ENCODE peak calls at places on chromosomes 6 and 20, in seven cellular contexts. One of them, this sample, is unnamed.

GRCh38 chr6:141513830-141514229 is 618.9 kb upstream of the GJE1 start:
- DNase-seq in Peyer's patch: no peak
- DNase-seq in brain microvascular endothelial cell: no peak
- DNase-seq in activated naive CD8-positive, alpha-beta T cell treated with anti-CD3 and anti-CD28 coated beads for 36 hours: no peak
- DNase-seq in NCI-H1105 treated with DMSO at 0.1 percent for 48 hours: no peak
- DNase-seq in CD8-positive, alpha-beta memory T cell: no peak
- DNase-seq in lung microvascular endothelial cell: peak
- DNase-seq in this sample: no peak

GRCh38 chr6:37514377-37514776 is 14.7 kb upstream of the CCDC167 start:
- DNase-seq in activated naive CD8-positive, alpha-beta T cell treated with anti-CD3 and anti-CD28 coated beads for 36 hours: peak
- DNase-seq in brain microvascular endothelial cell: peak
- DNase-seq in Peyer's patch: no peak
- DNase-seq in CD8-positive, alpha-beta memory T cell: no peak
- DNase-seq in lung microvascular endothelial cell: no peak
- DNase-seq in NCI-H1105 treated with DMSO at 0.1 percent for 48 hours: no peak
- DNase-seq in this sample: no peak

GRCh38 chr6:147911686-147912085 is 403.2 kb downstream of the SAMD5 start:
- DNase-seq in CD8-positive, alpha-beta memory T cell: no peak
- DNase-seq in Peyer's patch: no peak
- DNase-seq in NCI-H1105 treated with DMSO at 0.1 percent for 48 hours: no peak
- DNase-seq in brain microvascular endothelial cell: no peak
- DNase-seq in lung microvascular endothelial cell: no peak
- DNase-seq in activated naive CD8-positive, alpha-beta T cell treated with anti-CD3 and anti-CD28 coated beads for 36 hours: no peak
- DNase-seq in this sample: no peak

GRCh38 chr6:33091957-33092356 is 16.2 kb downstream of the HLA-DPB1 start:
- DNase-seq in activated naive CD8-positive, alpha-beta T cell treated with anti-CD3 and anti-CD28 coated beads for 36 hours: peak
- DNase-seq in brain microvascular endothelial cell: no peak
- DNase-seq in Peyer's patch: peak
- DNase-seq in lung microvascular endothelial cell: peak
- DNase-seq in NCI-H1105 treated with DMSO at 0.1 percent for 48 hours: no peak
- DNase-seq in CD8-positive, alpha-beta memory T cell: peak
- DNase-seq in this sample: peak

GRCh38 chr6:41187924-41188886 is 12.7 kb downstream of the TREML2 start:
- DNase-seq in CD8-positive, alpha-beta memory T cell: no peak
- DNase-seq in lung microvascular endothelial cell: no peak
- DNase-seq in Peyer's patch: no peak
- DNase-seq in NCI-H1105 treated with DMSO at 0.1 percent for 48 hours: no peak
- DNase-seq in activated naive CD8-positive, alpha-beta T cell treated with anti-CD3 and anti-CD28 coated beads for 36 hours: no peak
- DNase-seq in brain microvascular endothelial cell: no peak
- DNase-seq in this sample: no peak

GRCh38 chr6:26305097-26305841 is 59.7 kb upstream of the BTN3A2 start:
- DNase-seq in lung microvascular endothelial cell: peak
- DNase-seq in NCI-H1105 treated with DMSO at 0.1 percent for 48 hours: no peak
- DNase-seq in CD8-positive, alpha-beta memory T cell: peak
- DNase-seq in Peyer's patch: peak
- DNase-seq in activated naive CD8-positive, alpha-beta T cell treated with anti-CD3 and anti-CD28 coated beads for 36 hours: peak
- DNase-seq in brain microvascular endothelial cell: peak
- DNase-seq in this sample: peak

GRCh38 chr6:53410508-53411258 is 61.9 kb upstream of the ELOVL5 start:
- DNase-seq in lung microvascular endothelial cell: peak
- DNase-seq in Peyer's patch: peak
- DNase-seq in CD8-positive, alpha-beta memory T cell: peak
- DNase-seq in NCI-H1105 treated with DMSO at 0.1 percent for 48 hours: no peak
- DNase-seq in activated naive CD8-positive, alpha-beta T cell treated with anti-CD3 and anti-CD28 coated beads for 36 hours: peak
- DNase-seq in brain microvascular endothelial cell: peak
- DNase-seq in this sample: no peak

GRCh38 chr20:37533154-37533715 is 5.6 kb upstream of the BLCAP start:
- DNase-seq in brain microvascular endothelial cell: no peak
- DNase-seq in lung microvascular endothelial cell: no peak
- DNase-seq in NCI-H1105 treated with DMSO at 0.1 percent for 48 hours: no peak
- DNase-seq in CD8-positive, alpha-beta memory T cell: no peak
- DNase-seq in activated naive CD8-positive, alpha-beta T cell treated with anti-CD3 and anti-CD28 coated beads for 36 hours: no peak
- DNase-seq in Peyer's patch: peak
- DNase-seq in this sample: no peak

GRCh38 chr6:36682328-36683144 is 4.0 kb downstream of the CDKN1A start:
- DNase-seq in activated naive CD8-positive, alpha-beta T cell treated with anti-CD3 and anti-CD28 coated beads for 36 hours: peak
- DNase-seq in NCI-H1105 treated with DMSO at 0.1 percent for 48 hours: peak
- DNase-seq in brain microvascular endothelial cell: no peak
- DNase-seq in Peyer's patch: peak
- DNase-seq in CD8-positive, alpha-beta memory T cell: peak
- DNase-seq in lung microvascular endothelial cell: peak
- DNase-seq in this sample: no peak

GRCh38 chr6:139376054-139376355 is 1.6 kb upstream of the CITED2 start:
- DNase-seq in lung microvascular endothelial cell: peak
- DNase-seq in NCI-H1105 treated with DMSO at 0.1 percent for 48 hours: no peak
- DNase-seq in CD8-positive, alpha-beta memory T cell: no peak
- DNase-seq in Peyer's patch: no peak
- DNase-seq in brain microvascular endothelial cell: no peak
- DNase-seq in activated naive CD8-positive, alpha-beta T cell treated with anti-CD3 and anti-CD28 coated beads for 36 hours: no peak
- DNase-seq in this sample: no peak

GRCh38 chr20:5044075-5044620 is 42.8 kb upstream of the SLC23A2 start:
- DNase-seq in Peyer's patch: no peak
- DNase-seq in lung microvascular endothelial cell: no peak
- DNase-seq in activated naive CD8-positive, alpha-beta T cell treated with anti-CD3 and anti-CD28 coated beads for 36 hours: no peak
- DNase-seq in brain microvascular endothelial cell: no peak
- DNase-seq in NCI-H1105 treated with DMSO at 0.1 percent for 48 hours: no peak
- DNase-seq in CD8-positive, alpha-beta memory T cell: no peak
- DNase-seq in this sample: no peak

GRCh38 chr20:19259182-19259591 is 46.7 kb downstream of the SLC24A3 start:
- DNase-seq in activated naive CD8-positive, alpha-beta T cell treated with anti-CD3 and anti-CD28 coated beads for 36 hours: no peak
- DNase-seq in lung microvascular endothelial cell: no peak
- DNase-seq in brain microvascular endothelial cell: no peak
- DNase-seq in Peyer's patch: no peak
- DNase-seq in CD8-positive, alpha-beta memory T cell: no peak
- DNase-seq in NCI-H1105 treated with DMSO at 0.1 percent for 48 hours: no peak
- DNase-seq in this sample: no peak

GRCh38 chr20:44576297-44576696 is 6.1 kb upstream of the PKIG start:
- DNase-seq in lung microvascular endothelial cell: peak
- DNase-seq in activated naive CD8-positive, alpha-beta T cell treated with anti-CD3 and anti-CD28 coated beads for 36 hours: no peak
- DNase-seq in CD8-positive, alpha-beta memory T cell: no peak
- DNase-seq in brain microvascular endothelial cell: peak
- DNase-seq in NCI-H1105 treated with DMSO at 0.1 percent for 48 hours: no peak
- DNase-seq in Peyer's patch: no peak
- DNase-seq in this sample: no peak

GRCh38 chr6:142853244-142854180 is 91.5 kb downstream of the HIVEP2 start:
- DNase-seq in activated naive CD8-positive, alpha-beta T cell treated with anti-CD3 and anti-CD28 coated beads for 36 hours: no peak
- DNase-seq in Peyer's patch: no peak
- DNase-seq in brain microvascular endothelial cell: no peak
- DNase-seq in NCI-H1105 treated with DMSO at 0.1 percent for 48 hours: no peak
- DNase-seq in CD8-positive, alpha-beta memory T cell: no peak
- DNase-seq in lung microvascular endothelial cell: peak
- DNase-seq in this sample: no peak

GRCh38 chr20:46810442-46811327 is 84.0 kb upstream of the EYA2 start:
- DNase-seq in lung microvascular endothelial cell: no peak
- DNase-seq in CD8-positive, alpha-beta memory T cell: no peak
- DNase-seq in brain microvascular endothelial cell: no peak
- DNase-seq in activated naive CD8-positive, alpha-beta T cell treated with anti-CD3 and anti-CD28 coated beads for 36 hours: no peak
- DNase-seq in Peyer's patch: no peak
- DNase-seq in NCI-H1105 treated with DMSO at 0.1 percent for 48 hours: peak
- DNase-seq in this sample: no peak

GRCh38 chr6:250676-251075 is 41.6 kb upstream of the DUSP22 start:
- DNase-seq in lung microvascular endothelial cell: no peak
- DNase-seq in brain microvascular endothelial cell: no peak
- DNase-seq in activated naive CD8-positive, alpha-beta T cell treated with anti-CD3 and anti-CD28 coated beads for 36 hours: no peak
- DNase-seq in NCI-H1105 treated with DMSO at 0.1 percent for 48 hours: no peak
- DNase-seq in CD8-positive, alpha-beta memory T cell: no peak
- DNase-seq in Peyer's patch: no peak
- DNase-seq in this sample: no peak

GRCh38 chr6:17138033-17138432 is 36.2 kb downstream of the STMND1 start:
- DNase-seq in NCI-H1105 treated with DMSO at 0.1 percent for 48 hours: no peak
- DNase-seq in Peyer's patch: no peak
- DNase-seq in brain microvascular endothelial cell: no peak
- DNase-seq in CD8-positive, alpha-beta memory T cell: no peak
- DNase-seq in lung microvascular endothelial cell: no peak
- DNase-seq in activated naive CD8-positive, alpha-beta T cell treated with anti-CD3 and anti-CD28 coated beads for 36 hours: no peak
- DNase-seq in this sample: no peak

GRCh38 chr6:36874016-36874442 is 574 bp downstream of the PPIL1 start:
- DNase-seq in NCI-H1105 treated with DMSO at 0.1 percent for 48 hours: peak
- DNase-seq in CD8-positive, alpha-beta memory T cell: no peak
- DNase-seq in lung microvascular endothelial cell: peak
- DNase-seq in Peyer's patch: no peak
- DNase-seq in brain microvascular endothelial cell: no peak
- DNase-seq in activated naive CD8-positive, alpha-beta T cell treated with anti-CD3 and anti-CD28 coated beads for 36 hours: no peak
- DNase-seq in this sample: no peak

GRCh38 chr20:33180169-33180568 is 12.2 kb downstream of the BPIFA2 start:
- DNase-seq in lung microvascular endothelial cell: no peak
- DNase-seq in Peyer's patch: no peak
- DNase-seq in CD8-positive, alpha-beta memory T cell: no peak
- DNase-seq in brain microvascular endothelial cell: no peak
- DNase-seq in activated naive CD8-positive, alpha-beta T cell treated with anti-CD3 and anti-CD28 coated beads for 36 hours: no peak
- DNase-seq in NCI-H1105 treated with DMSO at 0.1 percent for 48 hours: no peak
- DNase-seq in this sample: no peak

GRCh38 chr6:31558318-31558625 is 10.9 kb downstream of the NFKBIL1 start:
- DNase-seq in brain microvascular endothelial cell: no peak
- DNase-seq in activated naive CD8-positive, alpha-beta T cell treated with anti-CD3 and anti-CD28 coated beads for 36 hours: no peak
- DNase-seq in CD8-positive, alpha-beta memory T cell: no peak
- DNase-seq in Peyer's patch: no peak
- DNase-seq in NCI-H1105 treated with DMSO at 0.1 percent for 48 hours: no peak
- DNase-seq in lung microvascular endothelial cell: no peak
- DNase-seq in this sample: no peak

GRCh38 chr6:149867876-149868640 is 3.9 kb upstream of the LRP11 start:
- DNase-seq in CD8-positive, alpha-beta memory T cell: no peak
- DNase-seq in Peyer's patch: no peak
- DNase-seq in brain microvascular endothelial cell: no peak
- DNase-seq in lung microvascular endothelial cell: no peak
- DNase-seq in activated naive CD8-positive, alpha-beta T cell treated with anti-CD3 and anti-CD28 coated beads for 36 hours: no peak
- DNase-seq in NCI-H1105 treated with DMSO at 0.1 percent for 48 hours: no peak
- DNase-seq in this sample: no peak

GRCh38 chr6:11276911-11277274 is 44.4 kb upstream of the NEDD9 start:
- DNase-seq in activated naive CD8-positive, alpha-beta T cell treated with anti-CD3 and anti-CD28 coated beads for 36 hours: no peak
- DNase-seq in lung microvascular endothelial cell: no peak
- DNase-seq in NCI-H1105 treated with DMSO at 0.1 percent for 48 hours: no peak
- DNase-seq in brain microvascular endothelial cell: peak
- DNase-seq in CD8-positive, alpha-beta memory T cell: no peak
- DNase-seq in Peyer's patch: no peak
- DNase-seq in this sample: no peak